ENCODE peak calls at places on chromosomes 13 and 19, in eight cellular contexts. V is CD4-positive, alpha-beta T cell; Z is stimulated activated CD8-positive, alpha-beta memory T cell treated with anti-CD3 and anti-CD28 coated beads, Interleukin-7, amount 100 ng/mL, for 1 hour; N is endothelial cell of umbilical vein; S is amygdala; U is germinal center; E is cardiac muscle cell; T is CD8-positive, alpha-beta T cell. H is an unnamed sample.
A peak's percentile ranks its signal among the peaks of the same experiment; 100 is the strongest.

GRCh38 chr13:32428581-32429072 is 697 bp upstream of the N4BP2L1 start:
- DNase-seq in V (no peak), Z (no peak), N (no peak), S (no peak), U (peak; percentile 16), E (no peak), T (no peak), H (peak; percentile 56)

GRCh38 chr19:29329460-29330134 is 116.6 kb upstream of the UQCRFS1 start:
- DNase-seq in V (no peak), Z (no peak), N (no peak), S (no peak), U (no peak), E (peak; percentile 2), T (no peak), H (no peak)

GRCh38 chr19:45953676-45954075 is 20.0 kb downstream of the NOVA2 start:
- DNase-seq in V (no peak), Z (no peak), N (no peak), S (no peak), U (no peak), E (no peak), T (no peak), H (no peak)

GRCh38 chr13:98650376-98651107 is 73.6 kb upstream of the STK24 start:
- DNase-seq in V (no peak), Z (no peak), N (no peak), S (no peak), U (no peak), E (no peak), T (no peak), H (no peak)

GRCh38 chr19:6720369-6721112 is at the start of gene C3:
- DNase-seq in V (no peak), Z (no peak), N (no peak), S (no peak), U (no peak), E (peak; percentile 96), T (no peak), H (no peak)

GRCh38 chr13:78601886-78602560 is 1.3 kb downstream of the POU4F1 start:
- DNase-seq in V (no peak), Z (no peak), N (no peak), S (no peak), U (peak; percentile 13), E (no peak), T (no peak), H (no peak)

GRCh38 chr19:29576043-29576442 is 30.0 kb upstream of the POP4 start:
- DNase-seq in V (no peak), Z (no peak), N (no peak), S (peak; percentile 26), U (no peak), E (no peak), T (peak; percentile 27), H (no peak)

GRCh38 chr19:43474986-43475705 is 9.7 kb upstream of the LYPD3 start:
- DNase-seq in V (peak; percentile 98), Z (peak; percentile 96), N (peak; percentile 95), S (peak; percentile 59), U (peak; percentile 96), E (peak; percentile 95), T (peak; percentile 94), H (peak; percentile 95)

GRCh38 chr13:20165417-20166257 is 4.8 kb upstream of the GJA3 start:
- DNase-seq in V (no peak), Z (no peak), N (no peak), S (no peak), U (no peak), E (no peak), T (no peak), H (no peak)

GRCh38 chr19:54069482-54069881 is 5.8 kb upstream of the VSTM1 start:
- DNase-seq in V (no peak), Z (no peak), N (no peak), S (no peak), U (no peak), E (no peak), T (no peak), H (no peak)

GRCh38 chr19:23259961-23260360 is 9.8 kb upstream of the ZNF724 start:
- DNase-seq in V (no peak), Z (no peak), N (no peak), S (no peak), U (no peak), E (no peak), T (no peak), H (no peak)

GRCh38 chr19:30681162-30681996 is 309.2 kb downstream of the ZNF536 start:
- DNase-seq in V (no peak), Z (no peak), N (no peak), S (no peak), U (no peak), E (no peak), T (no peak), H (no peak)

GRCh38 chr19:44748426-44749254 is at the start of gene BCL3:
- DNase-seq in V (peak; percentile 61), Z (peak; percentile 45), N (peak; percentile 40), S (no peak), U (peak; percentile 75), E (peak; percentile 88), T (peak; percentile 79), H (peak; percentile 82)

GRCh38 chr13:76754414-76754813 is 131.8 kb downstream of the KCTD12 start:
- DNase-seq in V (no peak), Z (no peak), N (peak; percentile 90), S (no peak), U (no peak), E (peak; percentile 92), T (no peak), H (no peak)

GRCh38 chr19:49447485-49448431 is 3.9 kb downstream of the PIH1D1 start:
- DNase-seq in V (no peak), Z (no peak), N (peak; percentile 17), S (no peak), U (peak; percentile 40), E (peak; percentile 42), T (no peak), H (no peak)

GRCh38 chr13:99911965-99912566 is 59.5 kb downstream of the ZIC5 start:
- DNase-seq in V (no peak), Z (no peak), N (no peak), S (no peak), U (no peak), E (no peak), T (no peak), H (no peak)

GRCh38 chr13:46006688-46007452 is 45.7 kb downstream of the ZC3H13 start:
- DNase-seq in V (no peak), Z (no peak), N (no peak), S (no peak), U (no peak), E (no peak), T (no peak), H (no peak)

GRCh38 chr13:36536546-36536945 is 104.3 kb downstream of the CCNA1 start:
- DNase-seq in V (no peak), Z (no peak), N (no peak), S (no peak), U (no peak), E (no peak), T (no peak), H (no peak)

GRCh38 chr19:7260161-7260560 is 34.1 kb downstream of the INSR start:
- DNase-seq in V (no peak), Z (no peak), N (no peak), S (no peak), U (no peak), E (no peak), T (no peak), H (no peak)

GRCh38 chr13:44921931-44922758 is 67.1 kb downstream of the NUFIP1 start:
- DNase-seq in V (no peak), Z (no peak), N (peak; percentile 55), S (no peak), U (no peak), E (peak; percentile 95), T (no peak), H (no peak)

GRCh38 chr19:48468806-48469055 is 438 bp upstream of the CYTH2 start:
- DNase-seq in V (no peak), Z (no peak), N (no peak), S (no peak), U (no peak), E (no peak), T (no peak), H (no peak)

GRCh38 chr19:52898101-52898500 is 666 bp upstream of the ZNF320 start:
- DNase-seq in V (no peak), Z (no peak), N (no peak), S (no peak), U (no peak), E (no peak), T (no peak), H (no peak)

GRCh38 chr13:51646041-51646670 is 61.9 kb downstream of the WDFY2 start:
- DNase-seq in V (no peak), Z (no peak), N (no peak), S (no peak), U (no peak), E (no peak), T (no peak), H (no peak)

GRCh38 chr13:91406619-91407018 is 8.2 kb downstream of the GPC5 start:
- DNase-seq in V (no peak), Z (no peak), N (peak; percentile 56), S (no peak), U (peak; percentile 45), E (peak; percentile 55), T (no peak), H (peak; percentile 25)

GRCh38 chr13:112859817-112860190 is 109.2 kb upstream of the MCF2L start:
- DNase-seq in V (no peak), Z (no peak), N (peak; percentile 87), S (no peak), U (peak; percentile 25), E (peak; percentile 50), T (no peak), H (no peak)

GRCh38 chr19:17497149-17497798 is 14.2 kb upstream of the PGLS start:
- DNase-seq in V (no peak), Z (no peak), N (no peak), S (no peak), U (no peak), E (no peak), T (no peak), H (no peak)

GRCh38 chr19:54063350-54064078 is at the start of gene VSTM1:
- DNase-seq in V (no peak), Z (no peak), N (no peak), S (no peak), U (no peak), E (no peak), T (no peak), H (no peak)

GRCh38 chr13:20489185-20489820 is 36.4 kb downstream of the CRYL1 start:
- DNase-seq in V (peak; percentile 64), Z (peak; percentile 13), N (no peak), S (no peak), U (peak; percentile 25), E (no peak), T (no peak), H (no peak)

GRCh38 chr19:56133858-56134654 is 7.0 kb upstream of the ZNF444 start:
- DNase-seq in V (no peak), Z (no peak), N (no peak), S (no peak), U (peak; percentile 65), E (peak; percentile 49), T (no peak), H (peak; percentile 63)

GRCh38 chr13:79779761-79780160 is 298.8 kb downstream of the NDFIP2 start:
- DNase-seq in V (no peak), Z (no peak), N (no peak), S (no peak), U (no peak), E (peak; percentile 71), T (no peak), H (no peak)

GRCh38 chr13:63999614-64000013 is 2584.0 kb upstream of the PCDH20 start:
- DNase-seq in V (no peak), Z (no peak), N (no peak), S (no peak), U (no peak), E (no peak), T (no peak), H (no peak)

GRCh38 chr13:51230473-51231105 is 8.4 kb downstream of the FAM124A start:
- DNase-seq in V (no peak), Z (no peak), N (peak; percentile 87), S (no peak), U (no peak), E (peak; percentile 89), T (no peak), H (no peak)

GRCh38 chr19:33731886-33732285 is 64.8 kb upstream of the KCTD15 start:
- DNase-seq in V (no peak), Z (no peak), N (no peak), S (no peak), U (no peak), E (no peak), T (no peak), H (no peak)

H was measured in naive B cell.